ENCODE peak calls at places on chromosomes 16 and 17, in four cellular contexts. Y is transverse colon, A is SK-N-SH, R is GM12878. B is an unnamed sample.

GRCh38 chr17:70238228-70238627 is 68.9 kb downstream of the KCNJ2 start:
- DNase-seq in A (no peak), Y (no peak), R (no peak), B (no peak)

GRCh38 chr16:72921620-72922019 is 126.3 kb downstream of the ZFHX3 start:
- DNase-seq in R (no peak), A (peak; percentile 89), Y (no peak), B (no peak)

GRCh38 chr17:30823425-30823824 is 1.1 kb downstream of the CRLF3 start:
- DNase-seq in R (no peak), Y (no peak), A (no peak), B (no peak)

GRCh38 chr17:74852237-74853047 is 7.2 kb downstream of the GRIN2C start:
- DNase-seq in A (peak; percentile 81), Y (peak; percentile 27), R (no peak), B (no peak)

GRCh38 chr17:81722184-81723120 is 10.4 kb downstream of the SLC25A10 start:
- DNase-seq in Y (peak; percentile 93), R (no peak), A (peak; percentile 64), B (no peak)

GRCh38 chr17:74358696-74359095 is 3.0 kb downstream of the BTBD17 start:
- DNase-seq in Y (no peak), R (no peak), A (no peak), B (no peak)

GRCh38 chr16:57349212-57350031 is 9.2 kb upstream of the CCL22 start:
- DNase-seq in R (peak; percentile 44), A (no peak), Y (peak; percentile 32), B (no peak)

GRCh38 chr17:49486012-49486641 is 9.0 kb upstream of the NGFR start:
- DNase-seq in A (no peak), R (no peak), Y (no peak), B (peak; percentile 75)

GRCh38 chr17:45902892-45903346 is 8.6 kb downstream of the MAPT start:
- DNase-seq in R (no peak), A (peak; percentile 65), Y (no peak), B (no peak)

GRCh38 chr17:7836596-7837374 is 2.8 kb downstream of the KDM6B start:
- DNase-seq in R (peak; percentile 73), A (peak; percentile 85), Y (peak; percentile 98), B (no peak)

GRCh38 chr16:9053006-9053601 is 38.3 kb upstream of the HAPSTR1 start:
- DNase-seq in Y (peak; percentile 49), A (peak; percentile 86), R (no peak), B (peak; percentile 26)

GRCh38 chr16:77919761-77920415 is 102.5 kb upstream of the CLEC3A start:
- DNase-seq in R (no peak), A (no peak), Y (no peak), B (no peak)

GRCh38 chr17:75442168-75443103 is 14.0 kb upstream of the TMEM94 start:
- DNase-seq in A (no peak), Y (no peak), R (no peak), B (no peak)

GRCh38 chr17:36937961-36938565 is 788 bp downstream of the LHX1 start:
- DNase-seq in R (no peak), A (peak; percentile 69), Y (no peak), B (no peak)

GRCh38 chr17:9726291-9726690 is 65.1 kb downstream of the DHRS7C start:
- DNase-seq in Y (no peak), A (no peak), R (no peak), B (no peak)

GRCh38 chr16:75080205-75081029 is 36.2 kb downstream of the LDHD start:
- DNase-seq in A (no peak), Y (no peak), R (no peak), B (no peak)

GRCh38 chr16:53736297-53736696 is 32.3 kb downstream of the FTO start:
- DNase-seq in A (no peak), R (no peak), Y (no peak), B (no peak)

GRCh38 chr17:41775394-41776226 is 10.9 kb downstream of the JUP start:
- DNase-seq in Y (peak; percentile 81), R (no peak), A (no peak), B (no peak)

GRCh38 chr16:64669573-64669972 is 452.3 kb downstream of the CDH11 start:
- DNase-seq in R (no peak), Y (no peak), A (no peak), B (no peak)

GRCh38 chr17:57138956-57139576 is 54.0 kb downstream of the AKAP1 start:
- DNase-seq in A (no peak), Y (no peak), R (no peak), B (no peak)

GRCh38 chr16:89190150-89190958 is 10.0 kb downstream of the SLC22A31 start:
- DNase-seq in Y (no peak), R (no peak), A (peak; percentile 16), B (no peak)

GRCh38 chr16:20300312-20301097 is 26.8 kb downstream of the GP2 start:
- DNase-seq in Y (peak; percentile 43), A (peak; percentile 67), R (peak; percentile 46), B (peak; percentile 64)

GRCh38 chr16:56388209-56388608 is 37.1 kb downstream of the AMFR start:
- DNase-seq in Y (no peak), R (no peak), A (no peak), B (no peak)

GRCh38 chr16:72530434-72530833 is 358.5 kb upstream of the PMFBP1 start:
- DNase-seq in Y (no peak), A (no peak), R (no peak), B (no peak)

GRCh38 chr17:56505154-56505756 is 88.2 kb upstream of the NOG start:
- DNase-seq in A (no peak), Y (no peak), R (no peak), B (no peak)

GRCh38 chr16:12583237-12583897 is 220.3 kb downstream of the CPPED1 start:
- DNase-seq in R (no peak), Y (no peak), A (no peak), B (no peak)

GRCh38 chr17:62653831-62654829 is 26.7 kb downstream of the MRC2 start:
- DNase-seq in R (no peak), Y (peak; percentile 28), A (peak; percentile 88), B (no peak)

GRCh38 chr16:68520649-68521086 is 18.4 kb upstream of the ZFP90 start:
- DNase-seq in A (peak; percentile 94), Y (peak; percentile 90), R (no peak), B (peak; percentile 88)

GRCh38 chr17:32348483-32348800 is 1.5 kb upstream of the ZNF207 start:
- DNase-seq in A (no peak), Y (no peak), R (no peak), B (no peak)

GRCh38 chr17:42279776-42280630 is 3.8 kb upstream of the STAT5B start:
- DNase-seq in R (no peak), Y (no peak), A (peak; percentile 9), B (no peak)

GRCh38 chr16:72502654-72503005 is 330.7 kb upstream of the PMFBP1 start:
- DNase-seq in R (no peak), Y (no peak), A (no peak), B (no peak)

GRCh38 chr17:80940171-80941123 is 51.2 kb upstream of the CHMP6 start:
- DNase-seq in A (no peak), R (no peak), Y (no peak), B (no peak)

GRCh38 chr16:87979352-87979751 is 28.1 kb downstream of the BANP start:
- DNase-seq in A (no peak), Y (no peak), R (no peak), B (no peak)

GRCh38 chr16:30628628-30629342 is 18.6 kb upstream of the ZNF689 start:
- DNase-seq in A (peak; percentile 74), R (no peak), Y (peak; percentile 93), B (peak; percentile 89)

GRCh38 chr17:49277638-49278037 is 47.1 kb upstream of the PHOSPHO1 start:
- DNase-seq in Y (no peak), A (no peak), R (no peak), B (no peak)

GRCh38 chr16:2474877-2475412 is at the start of gene TBC1D24:
- DNase-seq in R (no peak), Y (peak; percentile 90), A (peak; percentile 100), B (peak; percentile 79)
- TF ChIP-seq POLR2AphosphoS5 in R (no peak), Y (peak; percentile 73), A (peak; percentile 37), B (no peak)

DNA sequence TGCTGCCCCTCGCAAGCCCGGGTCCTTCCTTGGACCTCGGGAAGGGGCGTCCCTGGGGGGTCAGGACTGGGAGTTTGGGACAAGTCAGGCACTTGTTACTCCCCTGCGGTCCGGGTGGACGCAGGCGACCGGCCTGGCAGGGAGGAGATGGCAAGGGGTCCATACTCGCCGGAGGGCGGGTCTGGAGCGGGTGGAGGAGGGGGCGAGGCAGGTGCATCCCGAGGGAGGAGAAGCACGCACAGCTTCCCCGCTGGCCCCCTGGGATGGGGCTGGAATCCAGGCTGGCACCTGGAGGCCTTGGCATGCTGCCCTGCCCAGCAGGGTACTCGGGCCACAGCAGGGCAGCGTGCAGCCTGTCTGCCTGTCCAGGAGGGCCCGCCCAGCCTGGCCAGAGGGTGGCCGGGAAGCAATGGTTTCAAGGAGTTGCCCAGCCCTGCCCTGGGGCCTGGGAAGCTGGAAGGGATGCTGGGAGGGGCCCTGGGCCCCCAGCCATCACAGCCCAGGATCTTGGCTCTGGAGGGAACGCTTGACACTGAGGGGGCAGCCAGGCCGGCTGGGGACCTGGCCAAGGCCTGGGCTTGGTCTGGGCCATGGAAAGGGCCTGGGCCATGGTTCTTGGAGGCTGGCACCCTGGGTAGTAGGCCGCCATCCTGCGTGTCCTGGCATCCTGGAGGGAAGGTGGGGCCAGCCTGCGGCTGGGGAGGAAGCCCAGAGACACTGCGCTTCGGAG is 1.0 kb downstream of the GLIS2 start:
- DNase-seq in Y (peak; percentile 30), A (peak; percentile 74), R (no peak), B (no peak)
- TF ChIP-seq POLR2AphosphoS5 in Y (no peak), A (no peak), R (no peak), B (no peak)

GRCh38 chr16:51112311-51112710 is 38.8 kb downstream of the SALL1 start:
- DNase-seq in R (no peak), A (no peak), Y (no peak), B (no peak)
- TF ChIP-seq POLR2AphosphoS5 in R (no peak), A (no peak), Y (no peak), B (no peak)

GRCh38 chr16:86508028-86508946 is 2.0 kb upstream of the FOXF1 start:
- DNase-seq in R (no peak), Y (no peak), A (no peak), B (no peak)

GRCh38 chr16:86508947-86509758 is 1.2 kb upstream of the FOXF1 start:
- DNase-seq in Y (peak; percentile 46), R (no peak), A (no peak), B (no peak)

GRCh38 chr16:86511317-86512161 is 1.2 kb downstream of the FOXF1 start:
- DNase-seq in A (no peak), R (no peak), Y (no peak), B (no peak)

GRCh38 chr16:86510465-86511261 is at the start of gene FOXF1:
- DNase-seq in R (no peak), Y (no peak), A (no peak), B (no peak)

DNA sequence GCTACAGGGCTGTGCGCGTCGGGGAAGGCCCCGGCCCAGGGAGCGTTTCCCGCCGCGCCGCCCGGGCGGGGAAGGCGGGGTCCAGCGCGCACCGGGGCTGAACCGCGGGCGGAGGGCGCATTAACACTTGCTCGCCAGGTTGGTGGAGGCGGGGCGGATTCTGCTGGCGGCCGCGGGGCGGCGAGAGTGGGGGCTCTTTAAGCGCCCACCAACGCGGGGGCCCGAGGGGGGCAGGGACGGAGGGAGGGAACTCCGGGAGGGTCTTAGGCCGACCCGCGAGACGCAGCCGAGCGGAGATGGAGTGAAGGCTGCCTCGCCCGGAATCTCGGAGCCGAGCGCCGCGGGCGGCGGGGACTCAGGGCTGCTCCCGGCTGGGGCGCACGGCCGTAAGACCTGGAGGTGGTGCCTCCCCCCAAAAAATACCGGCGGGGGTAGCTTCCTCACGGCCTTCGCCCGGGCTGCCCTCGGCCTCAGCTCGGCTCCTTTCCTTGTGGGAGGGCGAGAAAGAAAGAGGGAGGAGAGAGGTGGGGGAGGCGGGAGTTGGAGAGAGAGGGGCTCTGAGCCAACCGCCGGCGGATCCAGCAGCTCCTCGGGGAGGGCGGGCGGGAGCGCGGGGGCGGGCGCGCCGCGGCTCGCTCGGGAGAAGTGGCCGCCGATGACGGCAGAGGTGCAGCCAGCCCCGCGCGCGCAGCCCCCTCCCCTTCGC is 415 bp upstream of the FOXF1 start:
- DNase-seq in A (no peak), R (no peak), Y (peak; percentile 73), B (no peak)
- TF ChIP-seq POLR2AphosphoS5 in A (no peak), R (no peak), Y (peak; percentile 75), B (no peak)

B was measured in HL-60.